ENCODE peak calls at places on chromosomes 1 and 21, in five cellular contexts. One of them, this sample, is unnamed.

GRCh38 chr1:151584278-151584677 is 27.6 kb upstream of the SNX27 start:
- DNase-seq in K562: no peak
- DNase-seq in H1: no peak
- DNase-seq in WTC11: no peak
- DNase-seq in GM12878: no peak
- DNase-seq in this sample: no peak

GRCh38 chr1:161782886-161783285 is 16.8 kb downstream of the ATF6 start:
- DNase-seq in K562: no peak
- DNase-seq in H1: no peak
- DNase-seq in WTC11: no peak
- DNase-seq in GM12878: no peak
- DNase-seq in this sample: no peak

GRCh38 chr1:69103705-69104385 is 463.9 kb upstream of the LRRC7 start:
- DNase-seq in K562: no peak
- DNase-seq in H1: no peak
- DNase-seq in WTC11: no peak
- DNase-seq in GM12878: no peak
- DNase-seq in this sample: no peak

GRCh38 chr1:54416435-54416834 is 10.2 kb upstream of the SSBP3 start:
- DNase-seq in K562: no peak
- DNase-seq in H1: no peak
- DNase-seq in WTC11: no peak
- DNase-seq in GM12878: no peak
- DNase-seq in this sample: no peak

GRCh38 chr1:156592910-156593732 is 1.5 kb downstream of the NAXE start:
- DNase-seq in K562: no peak
- DNase-seq in H1: no peak
- DNase-seq in WTC11: no peak
- DNase-seq in GM12878: no peak
- DNase-seq in this sample: no peak

GRCh38 chr1:84174051-84174556 is 30.0 kb downstream of the PRKACB start:
- DNase-seq in K562: no peak
- DNase-seq in H1: no peak
- DNase-seq in WTC11: no peak
- DNase-seq in GM12878: no peak
- DNase-seq in this sample: peak; percentile 16

GRCh38 chr1:223834660-223835263 is 11.0 kb downstream of the TP53BP2 start:
- DNase-seq in K562: no peak
- DNase-seq in H1: no peak
- DNase-seq in WTC11: no peak
- DNase-seq in GM12878: no peak
- DNase-seq in this sample: no peak

GRCh38 chr1:54989968-54990810 is 8.5 kb upstream of the BSND start:
- DNase-seq in K562: no peak
- DNase-seq in H1: no peak
- DNase-seq in WTC11: no peak
- DNase-seq in GM12878: no peak
- DNase-seq in this sample: no peak

GRCh38 chr1:158146165-158146564 is 34.5 kb upstream of the CD1D start:
- DNase-seq in K562: no peak
- DNase-seq in H1: no peak
- DNase-seq in WTC11: no peak
- DNase-seq in GM12878: no peak
- DNase-seq in this sample: no peak

GRCh38 chr1:169161512-169162194 is 55.2 kb downstream of the ATP1B1 start:
- DNase-seq in K562: no peak
- DNase-seq in H1: no peak
- DNase-seq in WTC11: no peak
- DNase-seq in GM12878: peak; percentile 34
- DNase-seq in this sample: peak; percentile 27

GRCh38 chr1:219732814-219733491 is 120.0 kb upstream of the ZC3H11B start:
- DNase-seq in K562: no peak
- DNase-seq in H1: no peak
- DNase-seq in WTC11: no peak
- DNase-seq in GM12878: no peak
- DNase-seq in this sample: no peak

GRCh38 chr1:60227581-60228252 is 154.1 kb upstream of the C1orf87 start:
- DNase-seq in K562: no peak
- DNase-seq in H1: no peak
- DNase-seq in WTC11: no peak
- DNase-seq in GM12878: no peak
- DNase-seq in this sample: no peak

GRCh38 chr1:74508449-74508848 is 4.0 kb downstream of the LRRC53 start:
- DNase-seq in K562: no peak
- DNase-seq in H1: no peak
- DNase-seq in WTC11: no peak
- DNase-seq in GM12878: no peak
- DNase-seq in this sample: no peak

GRCh38 chr21:27649323-27649722 is 682.4 kb upstream of the ADAMTS5 start:
- DNase-seq in K562: no peak
- DNase-seq in H1: no peak
- DNase-seq in WTC11: no peak
- DNase-seq in GM12878: no peak
- DNase-seq in this sample: no peak

GRCh38 chr1:27795601-27796000 is 22.6 kb downstream of the STX12 start:
- DNase-seq in K562: no peak
- DNase-seq in H1: no peak
- DNase-seq in WTC11: no peak
- DNase-seq in GM12878: no peak
- DNase-seq in this sample: no peak
- TF ChIP-seq ATF2 in K562: no peak
- TF ChIP-seq ATF2 in H1: no peak
- TF ChIP-seq ATF2 in WTC11: no peak
- TF ChIP-seq ATF2 in GM12878: no peak
- TF ChIP-seq ATF2 in this sample: no peak

GRCh38 chr1:237891266-237891665 is 544 bp upstream of the ZP4 start:
- DNase-seq in K562: no peak
- DNase-seq in H1: no peak
- DNase-seq in WTC11: no peak
- DNase-seq in GM12878: no peak
- DNase-seq in this sample: no peak
- TF ChIP-seq ATF2 in K562: no peak
- TF ChIP-seq ATF2 in H1: no peak
- TF ChIP-seq ATF2 in WTC11: no peak
- TF ChIP-seq ATF2 in GM12878: no peak
- TF ChIP-seq ATF2 in this sample: no peak

GRCh38 chr1:98704474-98704873 is 43.0 kb downstream of the SNX7 start:
- DNase-seq in K562: no peak
- DNase-seq in H1: no peak
- DNase-seq in WTC11: peak; percentile 49
- DNase-seq in GM12878: no peak
- DNase-seq in this sample: no peak
- TF ChIP-seq ATF2 in K562: no peak
- TF ChIP-seq ATF2 in H1: no peak
- TF ChIP-seq ATF2 in WTC11: no peak
- TF ChIP-seq ATF2 in GM12878: no peak
- TF ChIP-seq ATF2 in this sample: no peak

GRCh38 chr1:43979528-43980254 is 681 bp downstream of the B4GALT2 start:
- DNase-seq in K562: peak; percentile 87
- DNase-seq in H1: no peak
- DNase-seq in WTC11: peak; percentile 49
- DNase-seq in GM12878: no peak
- DNase-seq in this sample: peak; percentile 37
- TF ChIP-seq ATF2 in K562: no peak
- TF ChIP-seq ATF2 in H1: no peak
- TF ChIP-seq ATF2 in WTC11: no peak
- TF ChIP-seq ATF2 in GM12878: no peak
- TF ChIP-seq ATF2 in this sample: no peak

DNA sequence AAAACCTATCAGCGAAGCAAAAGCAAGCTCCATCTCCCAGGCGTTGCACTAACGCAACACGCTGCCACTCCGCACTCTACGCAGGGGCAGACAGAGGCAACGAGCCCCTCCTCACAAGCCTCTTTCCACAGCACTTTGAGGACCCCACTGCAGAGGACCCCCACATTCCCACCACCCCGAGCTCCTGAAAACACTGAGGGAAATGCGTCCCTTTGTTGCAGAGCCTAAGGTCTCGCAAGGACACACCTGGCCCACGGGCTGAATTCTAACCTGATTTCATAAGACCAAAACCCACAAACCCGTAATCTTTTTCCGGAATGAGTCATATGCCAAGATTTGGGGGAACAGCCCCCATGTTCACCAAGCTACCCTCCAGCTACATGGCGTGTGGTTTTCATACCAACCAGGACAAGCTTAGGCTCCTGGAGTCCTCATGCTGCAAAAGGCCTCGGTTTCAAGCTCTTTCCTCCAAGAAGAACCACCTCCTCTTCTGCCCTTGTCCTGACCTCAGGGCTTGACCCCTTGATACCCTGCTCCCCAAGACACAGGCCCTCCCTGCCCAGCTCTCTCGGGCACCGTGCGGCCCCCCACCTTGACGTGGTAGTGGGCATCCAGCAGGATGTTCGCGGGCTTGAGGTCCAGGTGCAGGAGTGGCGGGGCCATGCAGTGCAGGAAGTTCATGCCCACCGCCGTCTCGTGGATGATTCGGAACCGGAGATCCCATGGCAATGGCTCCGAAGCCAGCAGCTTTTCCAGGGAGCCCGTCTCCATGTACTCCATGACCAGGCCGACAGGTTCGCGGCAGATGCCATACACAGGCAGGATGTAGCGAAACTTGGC is 10.7 kb downstream of the RIPK4 start:
- DNase-seq in K562: no peak
- DNase-seq in H1: no peak
- DNase-seq in WTC11: no peak
- DNase-seq in GM12878: no peak
- DNase-seq in this sample: no peak
- TF ChIP-seq ATF2 in K562: no peak
- TF ChIP-seq ATF2 in H1: no peak
- TF ChIP-seq ATF2 in WTC11: no peak
- TF ChIP-seq ATF2 in GM12878: no peak
- TF ChIP-seq ATF2 in this sample: no peak

GRCh38 chr21:39115659-39116235 is 67.5 kb downstream of the PSMG1 start:
- DNase-seq in K562: peak; percentile 36
- DNase-seq in H1: no peak
- DNase-seq in WTC11: no peak
- DNase-seq in GM12878: no peak
- DNase-seq in this sample: peak; percentile 49
- TF ChIP-seq ATF2 in K562: no peak
- TF ChIP-seq ATF2 in H1: no peak
- TF ChIP-seq ATF2 in WTC11: no peak
- TF ChIP-seq ATF2 in GM12878: no peak
- TF ChIP-seq ATF2 in this sample: no peak

DNA sequence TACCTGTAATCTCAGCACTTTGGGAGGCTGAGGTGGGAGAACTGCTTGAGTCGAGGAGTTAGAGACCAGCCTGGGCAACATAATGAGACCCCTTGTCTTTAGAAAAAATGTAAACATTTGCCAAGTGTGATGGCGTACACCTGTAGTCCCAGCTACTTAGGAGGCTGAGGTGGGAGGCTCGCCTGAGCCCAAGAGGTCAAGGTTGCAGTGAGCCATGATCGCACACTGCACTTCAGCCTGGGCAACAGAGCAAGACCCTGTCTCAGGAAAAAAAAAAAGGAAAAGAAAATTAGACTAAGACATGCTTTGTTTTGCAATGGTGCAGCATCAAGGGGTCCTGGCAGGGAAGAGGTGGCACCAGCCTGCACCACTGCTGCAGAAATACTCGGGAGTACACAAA is 16.8 kb upstream of the GPR157 start:
- DNase-seq in K562: no peak
- DNase-seq in H1: no peak
- DNase-seq in WTC11: no peak
- DNase-seq in GM12878: no peak
- DNase-seq in this sample: no peak
- TF ChIP-seq ATF2 in K562: no peak
- TF ChIP-seq ATF2 in H1: no peak
- TF ChIP-seq ATF2 in WTC11: no peak
- TF ChIP-seq ATF2 in GM12878: no peak
- TF ChIP-seq ATF2 in this sample: no peak

GRCh38 chr21:25188639-25189038 is 418.6 kb downstream of the MRPL39 start:
- DNase-seq in K562: no peak
- DNase-seq in H1: no peak
- DNase-seq in WTC11: no peak
- DNase-seq in GM12878: peak; percentile 88
- DNase-seq in this sample: no peak
- TF ChIP-seq ATF2 in K562: no peak
- TF ChIP-seq ATF2 in H1: no peak
- TF ChIP-seq ATF2 in WTC11: no peak
- TF ChIP-seq ATF2 in GM12878: peak; percentile 92
- TF ChIP-seq ATF2 in this sample: no peak

GRCh38 chr1:241408170-241408569 is 51.2 kb upstream of the RGS7 start:
- DNase-seq in K562: no peak
- DNase-seq in H1: no peak
- DNase-seq in WTC11: no peak
- DNase-seq in GM12878: no peak
- DNase-seq in this sample: no peak
- TF ChIP-seq ATF2 in K562: no peak
- TF ChIP-seq ATF2 in H1: no peak
- TF ChIP-seq ATF2 in WTC11: no peak
- TF ChIP-seq ATF2 in GM12878: no peak
- TF ChIP-seq ATF2 in this sample: no peak

This sample was measured in HepG2.